ENCODE peak calls at places on chromosomes 7 and 10, in four cellular contexts. P, Z, A and U are unnamed samples.

GRCh38 chr7:465710-466400 is 53.8 kb downstream of the PDGFA start:
- DNase-seq in Z (no peak), A (peak; percentile 1), P (no peak), U (no peak)

GRCh38 chr7:110010379-110010778 is 1080.5 kb upstream of the LRRN3 start:
- DNase-seq in A (no peak), P (no peak), Z (no peak), U (no peak)

GRCh38 chr7:71618281-71618680 is 486.3 kb downstream of the GALNT17 start:
- DNase-seq in Z (no peak), A (no peak), P (peak; percentile 86), U (no peak)

GRCh38 chr10:14416308-14416700 is 85.6 kb upstream of the FRMD4A start:
- DNase-seq in A (no peak), P (peak; percentile 71), Z (no peak), U (no peak)

GRCh38 chr10:119446441-119447277 is 95.9 kb downstream of the RGS10 start:
- DNase-seq in P (no peak), A (no peak), Z (no peak), U (no peak)

GRCh38 chr7:55438765-55439525 is 73.8 kb downstream of the LANCL2 start:
- DNase-seq in Z (no peak), A (peak; percentile 71), P (peak; percentile 73), U (peak; percentile 25)

GRCh38 chr10:119205926-119206602 is 1.3 kb upstream of the GRK5 start:
- DNase-seq in P (peak; percentile 25), Z (no peak), A (peak; percentile 51), U (peak; percentile 86)

GRCh38 chr10:110442746-110443145 is 55.0 kb upstream of the DUSP5 start:
- DNase-seq in P (no peak), Z (no peak), A (no peak), U (no peak)

GRCh38 chr10:18214692-18215563 is 74.7 kb downstream of the CACNB2 start:
- DNase-seq in A (no peak), P (peak; percentile 47), Z (peak; percentile 65), U (peak; percentile 38)

GRCh38 chr7:158802535-158803199 is 26.6 kb downstream of the ESYT2 start:
- DNase-seq in A (no peak), Z (no peak), P (peak; percentile 74), U (no peak)

GRCh38 chr10:98713586-98713985 is 266.9 kb upstream of the HPS1 start:
- DNase-seq in Z (no peak), A (no peak), P (no peak), U (no peak)

GRCh38 chr10:30014511-30014910 is 44.9 kb downstream of the JCAD start:
- DNase-seq in A (no peak), Z (no peak), P (peak; percentile 39), U (no peak)

GRCh38 chr10:98676895-98677294 is 230.2 kb upstream of the HPS1 start:
- DNase-seq in A (no peak), P (no peak), Z (no peak), U (no peak)

GRCh38 chr7:155147172-155147571 is 77.0 kb downstream of the HTR5A start:
- DNase-seq in Z (no peak), P (no peak), A (no peak), U (no peak)

GRCh38 chr7:136530831-136531230 is 337.6 kb upstream of the CHRM2 start:
- DNase-seq in P (no peak), A (no peak), Z (peak; percentile 3), U (no peak)

GRCh38 chr7:125820495-125820894 is 890.9 kb upstream of the POT1 start:
- DNase-seq in A (no peak), Z (no peak), P (peak; percentile 1), U (no peak)

GRCh38 chr7:140059288-140060242 is 3.2 kb downstream of the PARP12 start:
- DNase-seq in P (peak; percentile 96), Z (no peak), A (peak; percentile 27), U (peak; percentile 41)

GRCh38 chr7:132161231-132161915 is 414.9 kb downstream of the PLXNA4 start:
- DNase-seq in Z (no peak), P (peak; percentile 23), A (no peak), U (peak; percentile 65)

GRCh38 chr10:96413151-96413787 is 54.5 kb upstream of the OPALIN start:
- DNase-seq in Z (no peak), P (no peak), A (no peak), U (peak; percentile 27)

GRCh38 chr7:107644704-107645083 is 15.9 kb upstream of the SLC26A4 start:
- DNase-seq in A (no peak), Z (no peak), P (peak; percentile 25), U (no peak)

GRCh38 chr7:92432299-92432946 is 14.9 kb upstream of the GATAD1 start:
- DNase-seq in A (no peak), Z (no peak), P (no peak), U (no peak)

GRCh38 chr10:30176182-30176581 is 116.8 kb upstream of the JCAD start:
- DNase-seq in A (no peak), Z (no peak), P (peak; percentile 85), U (no peak)

GRCh38 chr10:99930731-99931550 is 78.8 kb downstream of the DNMBP start:
- DNase-seq in A (no peak), Z (no peak), P (peak; percentile 84), U (no peak)

GRCh38 chr10:125269716-125270115 is 109.4 kb upstream of the CTBP2 start:
- DNase-seq in A (no peak), P (no peak), Z (no peak), U (no peak)

GRCh38 chr7:94513565-94513860 is 3.9 kb downstream of the CASD1 start:
- DNase-seq in A (no peak), P (peak; percentile 70), Z (no peak), U (no peak)

GRCh38 chr10:112601214-112602090 is 154.4 kb downstream of the VTI1A start:
- DNase-seq in A (no peak), P (no peak), Z (no peak), U (no peak)

GRCh38 chr10:15775513-15775912 is 55.8 kb upstream of the ITGA8 start:
- DNase-seq in Z (no peak), P (peak; percentile 89), A (no peak), U (no peak)

GRCh38 chr10:98097611-98098010 is 36.8 kb upstream of the R3HCC1L start:
- DNase-seq in A (no peak), Z (peak; percentile 24), P (no peak), U (no peak)

GRCh38 chr7:69967152-69967591 is 368.9 kb downstream of the AUTS2 start:
- DNase-seq in P (peak; percentile 46), A (no peak), Z (no peak), U (peak; percentile 60)

GRCh38 chr7:64433590-64433989 is 119.8 kb downstream of the ZNF736 start:
- DNase-seq in P (no peak), Z (no peak), A (no peak), U (no peak)

GRCh38 chr10:78520737-78521430 is 487.2 kb downstream of the RPS24 start:
- DNase-seq in P (peak; percentile 62), Z (no peak), A (no peak), U (no peak)

GRCh38 chr7:116771640-116772039 is 90.7 kb upstream of the CAPZA2 start:
- DNase-seq in Z (no peak), A (no peak), P (no peak), U (no peak)

GRCh38 chr7:77982926-77983550 is 184.5 kb downstream of the PHTF2 start:
- DNase-seq in A (no peak), P (peak; percentile 30), Z (no peak), U (no peak)

GRCh38 chr10:110077436-110078120 is 69.8 kb downstream of the ADD3 start:
- DNase-seq in Z (no peak), P (peak; percentile 27), A (no peak), U (no peak)

GRCh38 chr10:33337335-33337854 is 2.9 kb upstream of the NRP1 start:
- DNase-seq in P (peak; percentile 86), Z (no peak), A (no peak), U (peak; percentile 80)

GRCh38 chr7:141271451-141271850 is 197.6 kb downstream of the TMEM178B start:
- DNase-seq in P (no peak), Z (no peak), A (no peak), U (no peak)

GRCh38 chr7:150997817-150998216 is 7.0 kb downstream of the NOS3 start:
- DNase-seq in Z (no peak), A (no peak), P (no peak), U (no peak)
- H3K4me1 ChIP-seq in Z (no peaks in the 10 kb centered on the region), A (no peaks in the 10 kb centered on the region), P (no peaks in the 10 kb centered on the region), U (peaks cover 37% of the 10 kb centered on the region)

DNA sequence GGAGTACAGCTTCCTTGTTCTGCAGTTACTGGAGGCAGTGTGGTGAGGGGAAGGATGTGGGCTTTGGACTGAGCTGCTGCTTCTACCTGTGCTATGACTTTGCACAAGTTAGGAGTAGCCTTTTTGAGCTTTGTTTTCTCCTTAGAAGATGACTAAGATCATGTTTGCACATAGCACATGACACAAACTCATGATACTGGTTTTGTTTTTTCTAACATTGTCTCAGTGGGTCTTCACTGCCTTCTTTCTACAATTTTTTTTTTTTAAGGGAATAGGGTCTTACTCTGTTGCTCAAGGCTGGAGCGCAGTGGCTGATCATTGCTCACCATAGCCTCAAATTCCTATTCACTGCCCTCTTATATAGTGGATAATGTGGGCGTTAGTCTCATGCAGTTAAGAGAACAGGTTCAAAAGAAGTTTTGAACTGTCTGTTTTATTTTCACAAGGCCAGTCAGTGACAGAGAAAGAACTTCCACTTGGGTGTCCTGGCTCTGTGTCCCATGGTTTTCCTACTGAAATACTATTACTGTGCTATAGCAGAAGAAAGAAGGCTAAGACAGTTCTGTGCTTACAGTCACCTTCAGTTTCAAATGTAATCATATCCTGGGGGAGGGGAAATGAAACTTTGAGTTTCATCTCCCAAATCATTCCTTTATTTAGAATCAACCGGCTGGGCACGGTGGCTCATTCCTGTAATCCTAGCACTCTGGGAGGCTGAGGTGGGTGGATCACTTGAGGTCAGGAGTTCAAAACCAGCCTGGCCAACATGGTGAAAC is 72.0 kb downstream of the KAT6B start:
- DNase-seq in Z (no peak), P (no peak), A (no peak), U (no peak)
- H3K4me1 ChIP-seq in Z (peaks cover 10% of the 10 kb centered on the region), P (no peaks in the 10 kb centered on the region), A (peaks cover 50% of the 10 kb centered on the region), U (peaks cover 36% of the 10 kb centered on the region)

GRCh38 chr10:48574322-48574796 is 30.5 kb downstream of the ARHGAP22 start:
- DNase-seq in P (no peak), Z (no peak), A (no peak), U (no peak)
- H3K4me1 ChIP-seq in P (peaks cover 3% of the 10 kb centered on the region), Z (no peaks in the 10 kb centered on the region), A (no peaks in the 10 kb centered on the region), U (no peaks in the 10 kb centered on the region)

DNA sequence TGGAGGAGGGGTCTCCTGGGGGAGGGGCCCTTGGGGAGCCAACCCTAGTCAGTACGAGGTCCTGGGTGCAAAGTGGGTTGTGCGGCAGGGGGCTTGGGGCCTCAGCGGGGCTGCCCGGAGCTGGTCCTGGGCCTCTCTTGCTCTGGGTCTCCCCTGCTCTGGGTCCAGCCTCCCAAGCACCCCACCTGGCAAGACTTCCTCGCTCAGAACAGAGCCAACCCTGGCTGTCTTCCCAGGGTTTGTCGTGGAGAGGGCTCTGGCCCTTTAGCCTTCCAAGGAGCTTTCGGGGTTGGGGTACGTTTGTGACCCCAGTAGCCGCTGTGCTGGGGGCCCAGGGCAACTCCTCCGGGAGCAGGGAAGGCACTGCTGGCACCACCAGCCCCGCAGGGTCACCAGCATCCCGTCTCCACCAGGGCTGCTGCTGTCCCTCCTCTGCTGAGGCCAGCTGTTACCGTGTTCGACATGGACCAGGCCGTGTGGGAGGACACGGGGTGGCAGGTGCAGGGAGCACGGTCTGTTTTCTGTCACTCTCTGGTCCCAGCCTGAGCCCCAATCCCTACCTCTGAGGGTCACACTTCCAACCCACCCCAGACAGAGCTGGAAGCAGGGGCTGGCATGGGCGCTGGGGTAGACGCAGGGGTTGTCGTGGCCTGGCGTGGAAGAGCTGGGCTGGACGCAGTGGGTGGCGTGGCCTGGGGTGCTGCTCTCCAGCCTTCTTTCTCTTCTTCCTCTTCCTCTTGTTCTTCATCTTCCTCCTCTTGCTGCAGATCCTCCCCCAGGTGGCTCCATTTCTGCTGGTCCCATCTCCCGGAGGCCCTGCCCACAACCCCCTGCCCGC is 22.9 kb downstream of the PWWP2B start:
- DNase-seq in A (no peak), Z (no peak), P (no peak), U (peak; percentile 19)
- H3K4me1 ChIP-seq in A (peaks cover 55% of the 10 kb centered on the region), Z (peaks cover 30% of the 10 kb centered on the region), P (peaks cover 12% of the 10 kb centered on the region), U (peaks cover 43% of the 10 kb centered on the region)